ENCODE peak calls at places on chromosomes 1 and 21, in four cellular contexts. V is EL; R is GM12865; E is activated CD8-positive, alpha-beta memory T cell treated with anti-CD3 and anti-CD28 coated beads for 48 hours. J is an unnamed sample.

GRCh38 chr1:160795951-160796383 is at the start of gene LY9:
- DNase-seq in V (no peak), R (peak), E (peak), J (no peak)

GRCh38 chr1:53754484-53755312 is 15.7 kb upstream of the GLIS1 start:
- DNase-seq in R (peak), V (peak), E (no peak), J (no peak)

GRCh38 chr1:18480315-18481189 is at the start of gene KLHDC7A:
- DNase-seq in V (no peak), R (no peak), E (no peak), J (no peak)

GRCh38 chr1:53114090-53114489 is 28.3 kb downstream of the SLC1A7 start:
- DNase-seq in E (no peak), V (no peak), R (no peak), J (no peak)

GRCh38 chr1:116586741-116587143 is 15.9 kb upstream of the CD58 start:
- DNase-seq in E (no peak), R (peak), V (peak), J (no peak)

GRCh38 chr1:156140879-156141707 is 12.3 kb upstream of the SEMA4A start:
- DNase-seq in E (no peak), V (peak), R (no peak), J (peak)

GRCh38 chr1:175824079-175824478 is 80.7 kb upstream of the TNR start:
- DNase-seq in E (no peak), V (no peak), R (peak), J (peak)

GRCh38 chr1:11458811-11459275 is 20.1 kb upstream of the DISP3 start:
- DNase-seq in R (no peak), V (no peak), E (no peak), J (peak)

GRCh38 chr1:161198877-161199431 is at the start of gene ADAMTS4:
- DNase-seq in V (peak), R (no peak), E (no peak), J (peak)

GRCh38 chr1:50422946-50423669 is at the start of gene DMRTA2:
- DNase-seq in R (peak), E (no peak), V (peak), J (no peak)

GRCh38 chr1:11692899-11693590 is 1.5 kb downstream of the DRAXIN start:
- DNase-seq in R (no peak), V (peak), E (peak), J (no peak)

GRCh38 chr1:41046347-41046775 is 24.8 kb upstream of the SLFNL1 start:
- DNase-seq in E (no peak), R (no peak), V (no peak), J (no peak)

GRCh38 chr1:24930703-24931480 is 816 bp upstream of the RUNX3 start:
- DNase-seq in R (no peak), E (no peak), V (no peak), J (peak)

GRCh38 chr21:34994646-34995631 is 54.2 kb downstream of the RUNX1 start:
- DNase-seq in V (no peak), E (no peak), R (no peak), J (peak)

GRCh38 chr1:28789412-28789811 is 22.6 kb upstream of the OPRD1 start:
- DNase-seq in R (no peak), V (no peak), E (no peak), J (no peak)

GRCh38 chr1:79859212-79859948 is 852.9 kb upstream of the ADGRL4 start:
- DNase-seq in R (no peak), E (no peak), V (peak), J (no peak)

GRCh38 chr1:167424038-167424619 is 94.2 kb downstream of the CD247 start:
- DNase-seq in R (no peak), E (no peak), V (no peak), J (no peak)

GRCh38 chr1:228343211-228343661 is 63.4 kb downstream of the TRIM11 start:
- DNase-seq in V (no peak), R (no peak), E (no peak), J (peak)

GRCh38 chr1:94055459-94056122 is 65.4 kb downstream of the ABCA4 start:
- DNase-seq in E (no peak), R (no peak), V (peak), J (no peak)

J was measured in Right ventricle myocardium superior.